ENCODE peak calls at places on chromosomes 12 and 14, in nine cellular contexts. L, T, R, D, S, E, B, F and J are unnamed samples.

GRCh38 chr12:27969901-27970390 is 2.6 kb downstream of the PTHLH start:
- DNase-seq in D (peak; percentile 76), R (no peak), B (peak; percentile 58), E (peak; percentile 90), F (peak; percentile 90), S (peak; percentile 45), T (peak; percentile 89), L (no peak), J (no peak)

GRCh38 chr12:90940872-90941499 is 14.0 kb downstream of the CCER1 start:
- DNase-seq in T (no peak), S (peak; percentile 55), D (no peak), R (peak; percentile 35), F (peak; percentile 76), E (peak; percentile 55), L (peak; percentile 15), B (peak; percentile 84), J (no peak)

GRCh38 chr12:29533815-29534489 is 36.5 kb upstream of the OVCH1 start:
- DNase-seq in E (no peak), D (no peak), B (no peak), F (no peak), L (no peak), T (no peak), R (no peak), S (no peak), J (no peak)

GRCh38 chr12:105275997-105276760 is 40.2 kb upstream of the APPL2 start:
- DNase-seq in B (no peak), T (no peak), R (no peak), D (no peak), F (no peak), E (no peak), L (no peak), S (no peak), J (no peak)

GRCh38 chr14:50044040-50044651 is 72.2 kb downstream of the VCPKMT start:
- DNase-seq in T (no peak), R (no peak), F (no peak), E (no peak), D (no peak), L (no peak), B (no peak), S (no peak), J (no peak)

GRCh38 chr12:126999352-126999751 is 1267.6 kb upstream of the TMEM132C start:
- DNase-seq in L (no peak), D (no peak), T (no peak), E (no peak), B (no peak), S (no peak), R (no peak), F (no peak), J (no peak)

GRCh38 chr14:63875311-63875710 is 22.5 kb downstream of the SYNE2 start:
- DNase-seq in B (peak; percentile 74), F (peak; percentile 33), E (no peak), L (no peak), T (no peak), S (no peak), R (no peak), D (no peak), J (no peak)

GRCh38 chr14:81936348-81936747 is 402.7 kb upstream of the SEL1L start:
- DNase-seq in E (no peak), T (no peak), D (no peak), S (no peak), F (no peak), R (no peak), L (no peak), B (no peak), J (no peak)

GRCh38 chr12:112714166-112714565 is 77.4 kb upstream of the RPH3A start:
- DNase-seq in T (no peak), F (no peak), L (no peak), S (no peak), D (no peak), E (no peak), R (no peak), B (no peak), J (no peak)

GRCh38 chr14:101997429-101998336 is 33.3 kb downstream of the DYNC1H1 start:
- DNase-seq in B (no peak), E (no peak), L (no peak), R (no peak), D (no peak), T (no peak), F (no peak), S (no peak), J (no peak)

GRCh38 chr14:95215094-95215493 is 57.8 kb upstream of the DICER1 start:
- DNase-seq in B (no peak), E (no peak), T (no peak), D (no peak), S (no peak), R (no peak), L (no peak), F (no peak), J (no peak)

GRCh38 chr12:89085421-89085820 is 266.9 kb downstream of the DUSP6 start:
- DNase-seq in F (no peak), B (no peak), E (no peak), T (no peak), S (no peak), L (no peak), R (no peak), D (no peak), J (no peak)

GRCh38 chr12:131642101-131642540 is 68.8 kb upstream of the SFSWAP start:
- DNase-seq in S (peak; percentile 24), T (no peak), D (no peak), L (no peak), F (peak; percentile 58), B (no peak), R (no peak), E (no peak), J (no peak)

GRCh38 chr14:73026243-73026844 is 562 bp downstream of the ZFYVE1 start:
- DNase-seq in D (no peak), F (no peak), R (no peak), E (no peak), L (no peak), T (no peak), S (no peak), B (no peak), J (no peak)

GRCh38 chr12:29238822-29239291 is 89.8 kb downstream of the FAR2 start:
- DNase-seq in D (no peak), S (no peak), F (no peak), E (peak; percentile 10), B (no peak), T (no peak), L (no peak), R (peak; percentile 39), J (no peak)

GRCh38 chr12:120534703-120535655 is 823 bp downstream of the RNF10 start:
- DNase-seq in E (peak; percentile 78), D (no peak), S (no peak), F (peak; percentile 51), R (peak; percentile 63), L (no peak), T (peak; percentile 42), B (peak; percentile 80), J (no peak)

GRCh38 chr12:123253606-123254459 is 17.8 kb downstream of the CDK2AP1 start:
- DNase-seq in D (no peak), T (no peak), F (no peak), L (no peak), R (no peak), S (no peak), B (peak; percentile 29), E (no peak), J (no peak)

GRCh38 chr12:123886931-123887582 is 85.6 kb downstream of the CCDC92 start:
- DNase-seq in F (no peak), T (no peak), S (no peak), D (no peak), E (no peak), B (no peak), R (no peak), L (no peak), J (no peak)

GRCh38 chr12:50785406-50785805 is 21.5 kb downstream of the ATF1 start:
- DNase-seq in D (no peak), L (no peak), R (no peak), S (no peak), E (no peak), T (no peak), B (no peak), F (no peak), J (no peak)

GRCh38 chr12:47078086-47078395 is 1.4 kb upstream of the PCED1B start:
- DNase-seq in D (no peak), S (no peak), F (no peak), B (no peak), T (no peak), R (no peak), L (no peak), E (no peak), J (no peak)
- H3K4me3 ChIP-seq in D (peak overlapping the region; percentile 74), S (no peak overlapping the region), F (peak overlapping the region; percentile 74), B (peak overlapping the region; percentile 82), T (peak overlapping the region; percentile 96), R (peak overlapping the region; percentile 68), L (peak overlapping the region; percentile 67), E (no peak overlapping the region), J (peak overlapping the region; percentile 64)

DNA sequence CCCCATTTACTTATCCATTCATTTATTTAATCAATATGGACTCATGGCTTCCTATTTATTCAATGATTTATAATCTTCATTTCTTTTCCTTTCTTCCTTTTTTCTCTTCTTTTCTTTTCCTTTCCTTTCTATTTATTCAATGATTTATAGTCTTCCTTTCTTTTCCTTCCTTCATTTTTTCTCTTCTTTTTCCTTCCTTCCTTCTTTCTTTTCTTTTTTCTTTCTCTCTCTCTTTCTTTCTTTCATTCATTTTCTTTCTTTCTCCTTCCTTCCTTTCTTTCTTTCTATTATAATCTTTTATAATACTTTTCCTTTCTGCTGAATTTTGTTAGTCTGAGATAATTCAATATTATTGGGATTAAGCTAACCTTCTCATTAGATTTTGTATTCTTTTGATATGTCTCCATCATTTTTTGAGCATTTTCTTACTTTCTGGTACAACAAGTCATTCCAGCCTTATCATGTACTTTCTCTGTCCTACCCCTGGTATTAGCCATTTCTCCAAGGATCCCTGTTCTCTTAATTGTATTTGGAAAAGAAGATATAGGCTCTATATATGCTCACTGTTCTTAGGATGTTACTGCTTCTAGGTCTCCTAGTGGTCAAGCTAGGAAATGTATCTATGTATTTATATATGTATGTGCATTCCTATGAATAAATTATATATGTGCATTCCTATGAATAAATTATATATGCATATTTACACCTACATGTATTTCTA is 12.1 kb downstream of the LACRT start:
- DNase-seq in E (no peak), F (peak; percentile 16), R (no peak), T (no peak), D (no peak), S (no peak), L (no peak), B (no peak), J (no peak)
- TF ChIP-seq CTCF in E (peak; percentile 53), F (no peak), R (no peak), T (peak; percentile 53), D (no peak), S (peak; percentile 5), L (peak; percentile 54), B (peak; percentile 35), J (peak; percentile 27)

GRCh38 chr12:51865757-51866270 is 17.3 kb upstream of the FIGNL2 start:
- DNase-seq in T (no peak), B (no peak), D (no peak), F (no peak), R (no peak), S (no peak), E (peak; percentile 48), L (no peak), J (no peak)
- H3K4me3 ChIP-seq in T (no peak overlapping the region), B (no peak overlapping the region), D (no peak overlapping the region), F (no peak overlapping the region), R (no peak overlapping the region), S (no peak overlapping the region), E (no peak overlapping the region), L (no peak overlapping the region), J (no peak overlapping the region)

DNA sequence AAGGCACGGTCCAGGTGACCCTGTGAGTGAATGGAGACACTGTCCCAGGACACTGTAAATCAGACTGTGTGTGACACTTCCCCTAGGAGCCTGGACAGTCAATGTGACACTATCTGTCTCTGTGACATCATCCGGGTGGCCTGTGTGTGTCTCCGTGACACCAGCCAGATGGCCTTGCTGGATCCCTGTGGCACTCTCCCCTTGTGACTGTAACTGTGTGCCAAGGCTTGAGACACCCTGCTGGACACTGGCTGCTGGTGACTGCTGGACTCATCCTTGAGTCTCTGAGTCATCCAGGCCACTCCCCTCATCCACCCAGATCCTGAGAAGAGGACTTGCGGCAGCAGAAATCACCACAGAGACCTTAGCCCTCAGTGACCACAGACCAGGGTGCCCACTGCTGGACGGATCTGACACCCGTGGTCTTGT is 51.6 kb downstream of the MVK start:
- DNase-seq in T (peak; percentile 15), L (no peak), R (no peak), E (no peak), D (no peak), S (peak; percentile 31), F (peak; percentile 64), B (peak; percentile 8), J (no peak)
- TF ChIP-seq CTCF in T (no peak), L (no peak), R (no peak), E (no peak), D (no peak), S (no peak), F (no peak), B (no peak), J (no peak)